ENCODE peak calls at places on chromosomes 6 and 20, in nine cellular contexts. One of them, this sample, is unnamed.

GRCh38 chr6:33204165-33204414 is 365 bp upstream of the HSD17B8 start:
- DNase-seq in left lung: no peak
- DNase-seq in ascending aorta: no peak
- DNase-seq in IMR-90: no peak
- DNase-seq in left ventricle myocardium inferior: no peak
- DNase-seq in heart left ventricle: no peak
- DNase-seq in PC-3: no peak
- DNase-seq in endothelial cell of umbilical vein: no peak
- DNase-seq in body of pancreas: no peak
- DNase-seq in this sample: no peak

GRCh38 chr20:1474817-1475603 is 8.4 kb upstream of the NSFL1C start:
- DNase-seq in left lung: no peak
- DNase-seq in ascending aorta: no peak
- DNase-seq in IMR-90: no peak
- DNase-seq in left ventricle myocardium inferior: no peak
- DNase-seq in heart left ventricle: no peak
- DNase-seq in PC-3: peak
- DNase-seq in endothelial cell of umbilical vein: no peak
- DNase-seq in body of pancreas: no peak
- DNase-seq in this sample: no peak

GRCh38 chr6:159777240-159777904 is 12.0 kb downstream of the TCP1 start:
- DNase-seq in left lung: no peak
- DNase-seq in ascending aorta: no peak
- DNase-seq in IMR-90: no peak
- DNase-seq in left ventricle myocardium inferior: no peak
- DNase-seq in heart left ventricle: no peak
- DNase-seq in PC-3: no peak
- DNase-seq in endothelial cell of umbilical vein: no peak
- DNase-seq in body of pancreas: no peak
- DNase-seq in this sample: no peak

GRCh38 chr20:33037456-33037855 is 6.0 kb downstream of the BPIFB6 start:
- DNase-seq in left lung: no peak
- DNase-seq in ascending aorta: no peak
- DNase-seq in IMR-90: no peak
- DNase-seq in left ventricle myocardium inferior: no peak
- DNase-seq in heart left ventricle: no peak
- DNase-seq in PC-3: no peak
- DNase-seq in endothelial cell of umbilical vein: no peak
- DNase-seq in body of pancreas: no peak
- DNase-seq in this sample: no peak

GRCh38 chr6:16585805-16586204 is 175.5 kb downstream of the ATXN1 start:
- DNase-seq in left lung: no peak
- DNase-seq in ascending aorta: no peak
- DNase-seq in IMR-90: no peak
- DNase-seq in left ventricle myocardium inferior: no peak
- DNase-seq in heart left ventricle: peak
- DNase-seq in PC-3: no peak
- DNase-seq in endothelial cell of umbilical vein: no peak
- DNase-seq in body of pancreas: peak
- DNase-seq in this sample: peak

GRCh38 chr6:129102741-129103140 is 219.8 kb downstream of the LAMA2 start:
- DNase-seq in left lung: no peak
- DNase-seq in ascending aorta: no peak
- DNase-seq in IMR-90: peak
- DNase-seq in left ventricle myocardium inferior: peak
- DNase-seq in heart left ventricle: peak
- DNase-seq in PC-3: no peak
- DNase-seq in endothelial cell of umbilical vein: no peak
- DNase-seq in body of pancreas: peak
- DNase-seq in this sample: no peak

GRCh38 chr20:1952737-1953530 is 40.9 kb downstream of the PDYN start:
- DNase-seq in left lung: no peak
- DNase-seq in ascending aorta: no peak
- DNase-seq in IMR-90: no peak
- DNase-seq in left ventricle myocardium inferior: no peak
- DNase-seq in heart left ventricle: no peak
- DNase-seq in PC-3: no peak
- DNase-seq in endothelial cell of umbilical vein: no peak
- DNase-seq in body of pancreas: no peak
- DNase-seq in this sample: no peak

GRCh38 chr20:49610701-49611538 is 43.0 kb upstream of the PTGIS start:
- DNase-seq in left lung: peak
- DNase-seq in ascending aorta: no peak
- DNase-seq in IMR-90: no peak
- DNase-seq in left ventricle myocardium inferior: peak
- DNase-seq in heart left ventricle: peak
- DNase-seq in PC-3: peak
- DNase-seq in endothelial cell of umbilical vein: peak
- DNase-seq in body of pancreas: peak
- DNase-seq in this sample: peak

GRCh38 chr6:27650620-27651370 is 177.9 kb upstream of the ZNF184 start:
- DNase-seq in left lung: no peak
- DNase-seq in ascending aorta: no peak
- DNase-seq in IMR-90: peak
- DNase-seq in left ventricle myocardium inferior: no peak
- DNase-seq in heart left ventricle: no peak
- DNase-seq in PC-3: peak
- DNase-seq in endothelial cell of umbilical vein: peak
- DNase-seq in body of pancreas: no peak
- DNase-seq in this sample: peak

GRCh38 chr6:166675736-166676135 is 48.7 kb upstream of the RPS6KA2 start:
- DNase-seq in left lung: no peak
- DNase-seq in ascending aorta: no peak
- DNase-seq in IMR-90: no peak
- DNase-seq in left ventricle myocardium inferior: no peak
- DNase-seq in heart left ventricle: no peak
- DNase-seq in PC-3: peak
- DNase-seq in endothelial cell of umbilical vein: no peak
- DNase-seq in body of pancreas: peak
- DNase-seq in this sample: no peak

GRCh38 chr20:7031222-7031621 is 263.7 kb downstream of the BMP2 start:
- DNase-seq in left lung: no peak
- DNase-seq in ascending aorta: no peak
- DNase-seq in IMR-90: no peak
- DNase-seq in left ventricle myocardium inferior: no peak
- DNase-seq in heart left ventricle: no peak
- DNase-seq in PC-3: peak
- DNase-seq in endothelial cell of umbilical vein: no peak
- DNase-seq in body of pancreas: no peak
- DNase-seq in this sample: no peak

GRCh38 chr20:43736588-43737091 is 9.8 kb upstream of the GTSF1L start:
- DNase-seq in left lung: no peak
- DNase-seq in ascending aorta: no peak
- DNase-seq in IMR-90: peak
- DNase-seq in left ventricle myocardium inferior: no peak
- DNase-seq in heart left ventricle: no peak
- DNase-seq in PC-3: no peak
- DNase-seq in endothelial cell of umbilical vein: no peak
- DNase-seq in body of pancreas: no peak
- DNase-seq in this sample: no peak

GRCh38 chr6:26520088-26520839 is 17.9 kb upstream of the HMGN4 start:
- DNase-seq in left lung: no peak
- DNase-seq in ascending aorta: no peak
- DNase-seq in IMR-90: no peak
- DNase-seq in left ventricle myocardium inferior: no peak
- DNase-seq in heart left ventricle: no peak
- DNase-seq in PC-3: no peak
- DNase-seq in endothelial cell of umbilical vein: peak
- DNase-seq in body of pancreas: no peak
- DNase-seq in this sample: no peak

GRCh38 chr6:10073326-10073725 is 341.5 kb downstream of the TFAP2A start:
- DNase-seq in left lung: no peak
- DNase-seq in ascending aorta: no peak
- DNase-seq in IMR-90: no peak
- DNase-seq in left ventricle myocardium inferior: no peak
- DNase-seq in heart left ventricle: no peak
- DNase-seq in PC-3: no peak
- DNase-seq in endothelial cell of umbilical vein: no peak
- DNase-seq in body of pancreas: no peak
- DNase-seq in this sample: no peak

DNA sequence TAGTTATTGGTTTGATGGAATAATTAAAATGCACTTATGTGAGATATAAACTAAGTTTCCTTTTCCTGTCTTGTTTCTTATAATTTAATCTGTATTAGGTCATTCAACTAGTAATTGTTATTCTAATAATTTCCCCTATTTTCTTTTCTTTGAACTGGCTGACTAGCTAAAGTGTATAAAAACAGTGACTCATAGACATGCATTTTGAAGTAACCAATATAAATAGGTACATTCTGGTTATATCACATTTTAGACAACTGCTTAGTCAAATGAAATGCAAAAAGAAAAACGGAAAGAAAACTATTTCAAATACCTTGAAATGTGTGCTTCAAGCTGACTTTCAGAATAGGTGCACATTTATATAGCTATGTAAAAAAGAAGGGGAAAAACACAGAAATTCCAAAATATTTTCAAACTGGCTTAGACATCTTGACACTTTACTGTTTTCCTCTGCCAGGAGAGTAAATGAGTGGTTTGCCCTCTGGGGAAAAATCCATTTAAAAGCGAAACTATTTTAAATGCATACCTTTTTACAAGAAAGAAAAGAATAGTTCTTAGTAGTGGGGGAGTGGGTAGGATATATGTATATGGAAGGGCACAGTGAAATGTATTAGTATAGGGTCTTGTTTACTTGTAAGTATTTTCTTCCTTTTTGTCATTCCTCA is 28.3 kb downstream of the KCNQ5 start:
- DNase-seq in left lung: no peak
- DNase-seq in ascending aorta: no peak
- DNase-seq in IMR-90: peak
- DNase-seq in left ventricle myocardium inferior: no peak
- DNase-seq in heart left ventricle: no peak
- DNase-seq in PC-3: peak
- DNase-seq in endothelial cell of umbilical vein: peak
- DNase-seq in body of pancreas: no peak
- DNase-seq in this sample: no peak
- H3K27ac ChIP-seq in left lung: no peak
- H3K27ac ChIP-seq in ascending aorta: peak
- H3K27ac ChIP-seq in IMR-90: no peak
- H3K27ac ChIP-seq in left ventricle myocardium inferior: no peak
- H3K27ac ChIP-seq in heart left ventricle: no peak
- H3K27ac ChIP-seq in PC-3: peak
- H3K27ac ChIP-seq in endothelial cell of umbilical vein: no peak
- H3K27ac ChIP-seq in body of pancreas: no peak
- H3K27ac ChIP-seq in this sample: peak

GRCh38 chr6:150482883-150483409 is 114.1 kb downstream of the IYD start:
- DNase-seq in left lung: no peak
- DNase-seq in ascending aorta: no peak
- DNase-seq in IMR-90: no peak
- DNase-seq in left ventricle myocardium inferior: no peak
- DNase-seq in heart left ventricle: no peak
- DNase-seq in PC-3: no peak
- DNase-seq in endothelial cell of umbilical vein: no peak
- DNase-seq in body of pancreas: no peak
- DNase-seq in this sample: no peak
- H3K27ac ChIP-seq in left lung: no peak
- H3K27ac ChIP-seq in ascending aorta: no peak
- H3K27ac ChIP-seq in IMR-90: no peak
- H3K27ac ChIP-seq in left ventricle myocardium inferior: no peak
- H3K27ac ChIP-seq in heart left ventricle: no peak
- H3K27ac ChIP-seq in PC-3: no peak
- H3K27ac ChIP-seq in endothelial cell of umbilical vein: no peak
- H3K27ac ChIP-seq in body of pancreas: no peak
- H3K27ac ChIP-seq in this sample: no peak

GRCh38 chr20:23623666-23624065 is 14.1 kb downstream of the CST3 start:
- DNase-seq in left lung: no peak
- DNase-seq in ascending aorta: no peak
- DNase-seq in IMR-90: no peak
- DNase-seq in left ventricle myocardium inferior: no peak
- DNase-seq in heart left ventricle: no peak
- DNase-seq in PC-3: no peak
- DNase-seq in endothelial cell of umbilical vein: no peak
- DNase-seq in body of pancreas: no peak
- DNase-seq in this sample: no peak

GRCh38 chr20:23627501-23627900 is 10.3 kb downstream of the CST3 start:
- DNase-seq in left lung: no peak
- DNase-seq in ascending aorta: no peak
- DNase-seq in IMR-90: no peak
- DNase-seq in left ventricle myocardium inferior: no peak
- DNase-seq in heart left ventricle: no peak
- DNase-seq in PC-3: no peak
- DNase-seq in endothelial cell of umbilical vein: no peak
- DNase-seq in body of pancreas: no peak
- DNase-seq in this sample: no peak

GRCh38 chr20:23626040-23626620 is 11.6 kb downstream of the CST3 start:
- DNase-seq in left lung: no peak
- DNase-seq in ascending aorta: no peak
- DNase-seq in IMR-90: no peak
- DNase-seq in left ventricle myocardium inferior: no peak
- DNase-seq in heart left ventricle: no peak
- DNase-seq in PC-3: peak
- DNase-seq in endothelial cell of umbilical vein: no peak
- DNase-seq in body of pancreas: no peak
- DNase-seq in this sample: no peak

GRCh38 chr20:23624307-23624706 is 13.4 kb downstream of the CST3 start:
- DNase-seq in left lung: no peak
- DNase-seq in ascending aorta: no peak
- DNase-seq in IMR-90: no peak
- DNase-seq in left ventricle myocardium inferior: no peak
- DNase-seq in heart left ventricle: no peak
- DNase-seq in PC-3: no peak
- DNase-seq in endothelial cell of umbilical vein: no peak
- DNase-seq in body of pancreas: no peak
- DNase-seq in this sample: peak

DNA sequence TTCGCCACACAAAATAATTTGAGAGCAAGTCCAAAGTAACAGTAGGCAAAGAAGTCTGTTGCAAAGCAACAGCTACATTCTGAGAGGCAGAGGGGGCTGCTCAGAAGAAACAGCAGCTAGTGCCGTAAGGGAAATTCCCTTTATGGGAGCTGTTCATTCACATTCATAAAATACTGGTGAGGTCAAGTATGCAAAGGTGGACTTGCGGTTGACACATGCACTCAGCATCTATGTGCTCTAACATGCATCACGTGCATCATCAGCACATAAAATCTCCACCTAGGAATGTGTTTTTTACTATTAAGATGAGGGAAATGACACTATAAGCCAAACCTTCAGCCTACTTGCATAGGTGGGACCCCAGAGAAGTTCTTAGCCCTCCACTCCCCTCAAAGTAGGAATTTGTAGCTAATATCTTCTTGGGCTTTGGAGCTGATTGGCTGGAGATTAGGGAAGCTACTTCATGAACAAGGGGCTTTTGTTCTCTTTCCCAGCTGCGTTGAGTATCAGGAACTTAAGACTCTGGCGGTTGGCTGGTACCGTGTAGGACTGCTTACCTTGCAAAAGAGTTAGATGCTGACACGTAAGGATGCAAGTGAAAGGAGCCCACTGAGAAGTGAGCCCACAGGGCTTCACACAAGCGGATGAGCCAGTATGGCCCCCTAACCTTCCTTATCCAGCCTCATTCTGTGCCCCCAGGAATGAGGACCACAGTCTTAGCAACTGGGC is 12.4 kb downstream of the CST3 start:
- DNase-seq in left lung: no peak
- DNase-seq in ascending aorta: no peak
- DNase-seq in IMR-90: no peak
- DNase-seq in left ventricle myocardium inferior: no peak
- DNase-seq in heart left ventricle: no peak
- DNase-seq in PC-3: no peak
- DNase-seq in endothelial cell of umbilical vein: no peak
- DNase-seq in body of pancreas: no peak
- DNase-seq in this sample: no peak
- H3K27ac ChIP-seq in left lung: no peak
- H3K27ac ChIP-seq in ascending aorta: no peak
- H3K27ac ChIP-seq in IMR-90: no peak
- H3K27ac ChIP-seq in left ventricle myocardium inferior: no peak
- H3K27ac ChIP-seq in heart left ventricle: no peak
- H3K27ac ChIP-seq in PC-3: no peak
- H3K27ac ChIP-seq in endothelial cell of umbilical vein: no peak
- H3K27ac ChIP-seq in body of pancreas: no peak
- H3K27ac ChIP-seq in this sample: no peak

GRCh38 chr6:150269857-150270223 is 99.0 kb upstream of the IYD start:
- DNase-seq in left lung: peak
- DNase-seq in ascending aorta: no peak
- DNase-seq in IMR-90: peak
- DNase-seq in left ventricle myocardium inferior: no peak
- DNase-seq in heart left ventricle: no peak
- DNase-seq in PC-3: peak
- DNase-seq in endothelial cell of umbilical vein: no peak
- DNase-seq in body of pancreas: peak
- DNase-seq in this sample: no peak
- H3K27ac ChIP-seq in left lung: no peak
- H3K27ac ChIP-seq in ascending aorta: no peak
- H3K27ac ChIP-seq in IMR-90: no peak
- H3K27ac ChIP-seq in left ventricle myocardium inferior: no peak
- H3K27ac ChIP-seq in heart left ventricle: no peak
- H3K27ac ChIP-seq in PC-3: peak
- H3K27ac ChIP-seq in endothelial cell of umbilical vein: no peak
- H3K27ac ChIP-seq in body of pancreas: no peak
- H3K27ac ChIP-seq in this sample: no peak